ENCODE peak calls at places on chromosomes 2 and 18, in ten cellular contexts. Y is HFF-Myc, D is neural progenitor cell, Z is nephron progenitor cell, M is fibroblast of mammary gland, A is transverse colon, N is fibroblast of pulmonary artery, B is NB4, W is ovary, X is foreskin fibroblast. F is an unnamed sample.

GRCh38 chr2:161954103-161954502 is 119.9 kb downstream of the DPP4 start:
- DNase-seq in Y (peak), D (no peak), Z (no peak), M (peak), A (no peak), N (no peak), B (no peak), W (no peak), X (no peak), F (no peak)

GRCh38 chr18:32730068-32730467 is 42.8 kb downstream of the KLHL14 start:
- DNase-seq in Y (no peak), D (no peak), Z (no peak), M (no peak), A (no peak), N (no peak), B (no peak), W (no peak), X (no peak), F (no peak)

GRCh38 chr18:21741511-21742322 is 1.1 kb downstream of the MIB1 start:
- DNase-seq in Y (no peak), D (no peak), Z (peak), M (peak), A (peak), N (peak), B (peak), W (peak), X (peak), F (no peak)

GRCh38 chr2:197212344-197213262 is 98.0 kb downstream of the ANKRD44 start:
- DNase-seq in Y (no peak), D (no peak), Z (no peak), M (no peak), A (no peak), N (peak), B (peak), W (no peak), X (no peak), F (no peak)

GRCh38 chr2:73260338-73260984 is 23.8 kb downstream of the FBXO41 start:
- DNase-seq in Y (no peak), D (peak), Z (peak), M (peak), A (peak), N (peak), B (peak), W (no peak), X (peak), F (no peak)

GRCh38 chr2:10777111-10777841 is 35.3 kb downstream of the PDIA6 start:
- DNase-seq in Y (no peak), D (no peak), Z (no peak), M (no peak), A (no peak), N (no peak), B (no peak), W (no peak), X (no peak), F (no peak)

GRCh38 chr2:238939521-238940403 is 91.9 kb downstream of the TWIST2 start:
- DNase-seq in Y (no peak), D (no peak), Z (no peak), M (no peak), A (no peak), N (no peak), B (no peak), W (no peak), X (no peak), F (no peak)

GRCh38 chr2:168654724-168655123 is 147.7 kb upstream of the NOSTRIN start:
- DNase-seq in Y (no peak), D (no peak), Z (no peak), M (no peak), A (no peak), N (no peak), B (no peak), W (no peak), X (no peak), F (no peak)

GRCh38 chr2:7015007-7015950 is 98.1 kb downstream of the RNF144A start:
- DNase-seq in Y (no peak), D (no peak), Z (no peak), M (peak), A (no peak), N (no peak), B (peak), W (no peak), X (no peak), F (no peak)

GRCh38 chr2:64284751-64285150 is 140.5 kb upstream of the PELI1 start:
- DNase-seq in Y (no peak), D (no peak), Z (no peak), M (no peak), A (no peak), N (no peak), B (no peak), W (no peak), X (peak), F (no peak)

GRCh38 chr2:24164416-24164973 is 10.4 kb upstream of the FAM228A start:
- DNase-seq in Y (no peak), D (peak), Z (peak), M (peak), A (peak), N (peak), B (peak), W (no peak), X (peak), F (no peak)

GRCh38 chr2:197759013-197759412 is 26.1 kb downstream of the BOLL start:
- DNase-seq in Y (no peak), D (no peak), Z (no peak), M (no peak), A (no peak), N (no peak), B (no peak), W (no peak), X (no peak), F (no peak)

GRCh38 chr2:233462202-233462785 is 104.3 kb downstream of the USP40 start:
- DNase-seq in Y (no peak), D (no peak), Z (no peak), M (no peak), A (no peak), N (no peak), B (no peak), W (no peak), X (no peak), F (no peak)

GRCh38 chr2:232315049-232315922 is 63.3 kb upstream of the ALPP start:
- DNase-seq in Y (peak), D (no peak), Z (no peak), M (peak), A (peak), N (peak), B (peak), W (no peak), X (peak), F (no peak)

GRCh38 chr2:186099772-186100171 is 361.2 kb downstream of the FSIP2 start:
- DNase-seq in Y (no peak), D (no peak), Z (no peak), M (no peak), A (no peak), N (no peak), B (no peak), W (no peak), X (no peak), F (no peak)

GRCh38 chr2:137888845-137889244 is 75.4 kb upstream of the HNMT start:
- DNase-seq in Y (no peak), D (peak), Z (peak), M (peak), A (peak), N (peak), B (peak), W (no peak), X (peak), F (no peak)
- TF ChIP-seq CTCF in Y (peak), D (peak), Z (peak), M (peak), A (no peak), N (peak), B (peak), W (no peak), X (peak), F (peak)

DNA sequence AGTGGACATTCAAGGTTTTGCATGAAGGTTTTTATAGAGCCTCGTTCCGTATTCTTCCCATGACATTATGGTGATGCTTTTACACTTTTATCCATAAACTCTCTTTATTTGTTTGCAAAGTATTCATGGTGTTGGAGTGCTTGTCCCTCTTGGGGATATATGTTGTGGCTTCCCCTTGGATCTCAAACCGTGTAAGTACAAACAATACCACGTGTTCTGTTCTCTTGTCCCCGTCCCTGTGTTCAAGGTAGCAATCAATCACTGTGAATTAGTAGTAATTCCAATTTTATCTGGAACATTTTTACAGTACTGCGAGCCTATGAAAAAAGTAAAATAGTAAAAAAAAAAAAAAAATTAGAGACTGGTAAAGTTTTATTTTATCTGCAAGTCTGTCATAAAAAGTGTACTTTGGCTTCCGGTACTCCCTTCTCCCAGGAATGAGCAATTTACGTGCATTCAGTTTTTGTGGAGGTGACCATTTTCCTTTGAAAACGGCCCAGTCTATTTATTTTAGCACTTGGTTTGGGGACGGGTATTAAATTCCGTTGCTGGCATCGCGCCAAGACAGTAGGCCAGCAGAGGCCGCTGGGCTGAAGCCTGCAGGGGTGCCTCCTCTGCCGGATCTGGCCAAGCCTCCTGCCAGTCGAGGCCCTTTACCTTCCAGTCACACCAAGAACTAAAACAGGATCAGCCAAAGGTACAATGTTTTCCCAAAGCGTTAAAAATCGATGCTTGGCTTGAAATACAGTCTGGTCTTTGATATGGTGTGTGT is 175.7 kb downstream of the SOCS6 start:
- DNase-seq in Y (no peak), D (peak), Z (peak), M (peak), A (peak), N (peak), B (peak), W (peak), X (peak), F (peak)
- TF ChIP-seq CTCF in Y (peak), D (peak), Z (peak), M (peak), A (peak), N (peak), B (peak), W (no peak), X (peak), F (peak)

GRCh38 chr18:48785091-48785614 is 165.6 kb downstream of the SMAD7 start:
- DNase-seq in Y (no peak), D (no peak), Z (no peak), M (no peak), A (peak), N (no peak), B (peak), W (no peak), X (no peak), F (no peak)
- TF ChIP-seq CTCF in Y (no peak), D (no peak), Z (no peak), M (no peak), A (no peak), N (no peak), B (no peak), W (no peak), X (no peak), F (no peak)

GRCh38 chr2:38554973-38555595 is 47.6 kb downstream of the HNRNPLL start:
- DNase-seq in Y (no peak), D (no peak), Z (no peak), M (peak), A (no peak), N (peak), B (peak), W (no peak), X (peak), F (no peak)
- TF ChIP-seq CTCF in Y (peak), D (peak), Z (peak), M (peak), A (peak), N (peak), B (peak), W (no peak), X (peak), F (peak)

GRCh38 chr18:12699747-12700146 is 2.8 kb downstream of the CEP76 start:
- DNase-seq in Y (no peak), D (no peak), Z (no peak), M (no peak), A (no peak), N (no peak), B (no peak), W (no peak), X (no peak), F (no peak)
- TF ChIP-seq CTCF in Y (no peak), D (no peak), Z (no peak), M (no peak), A (no peak), N (no peak), B (no peak), W (no peak), X (no peak), F (no peak)

GRCh38 chr2:241149925-241150659 is at the start of gene PPP1R7:
- DNase-seq in Y (peak), D (peak), Z (peak), M (peak), A (peak), N (peak), B (peak), W (peak), X (peak), F (peak)

GRCh38 chr2:241149675-241149924 is 328 bp upstream of the PASK start:
- DNase-seq in Y (no peak), D (no peak), Z (no peak), M (no peak), A (no peak), N (no peak), B (no peak), W (no peak), X (no peak), F (no peak)

GRCh38 chr2:241147336-241147735 is 1.9 kb downstream of the PASK start:
- DNase-seq in Y (no peak), D (no peak), Z (no peak), M (no peak), A (no peak), N (no peak), B (no peak), W (no peak), X (no peak), F (no peak)

GRCh38 chr2:241148239-241148638 is 1.0 kb downstream of the PASK start:
- DNase-seq in Y (no peak), D (no peak), Z (no peak), M (no peak), A (no peak), N (no peak), B (peak), W (no peak), X (no peak), F (no peak)

GRCh38 chr2:241148891-241149674 is at the start of gene PASK:
- DNase-seq in Y (peak), D (peak), Z (peak), M (peak), A (peak), N (peak), B (peak), W (peak), X (peak), F (peak)
- TF ChIP-seq CTCF in Y (no peak), D (no peak), Z (no peak), M (no peak), A (no peak), N (no peak), B (no peak), W (no peak), X (no peak), F (no peak)

F was measured in AG09319.